ENCODE peak calls at places on chromosomes 3 and 15, in six cellular contexts. R, Z, L, S, N and P are unnamed samples.

GRCh38 chr3:127396473-127396872 is 108.6 kb upstream of the PRR20G start:
- DNase-seq in R (peak; percentile 72), Z (no peak), L (no peak), S (peak; percentile 36), N (peak; percentile 90), P (peak; percentile 66)

GRCh38 chr15:68617001-68617400 is 38.2 kb downstream of the CORO2B start:
- DNase-seq in R (no peak), Z (peak; percentile 59), L (peak; percentile 54), S (no peak), N (no peak), P (no peak)

GRCh38 chr3:123447749-123448502 is 964 bp downstream of the ADCY5 start:
- DNase-seq in R (peak; percentile 87), Z (no peak), L (no peak), S (peak; percentile 12), N (peak; percentile 72), P (peak; percentile 70)

GRCh38 chr3:196624008-196624790 is 15.3 kb upstream of the NRROS start:
- DNase-seq in R (no peak), Z (no peak), L (no peak), S (no peak), N (no peak), P (no peak)

GRCh38 chr15:28911295-28911979 is 25.7 kb downstream of the APBA2 start:
- DNase-seq in R (no peak), Z (no peak), L (no peak), S (no peak), N (no peak), P (no peak)

GRCh38 chr3:79368403-79368802 is 399.4 kb downstream of the ROBO1 start:
- DNase-seq in R (no peak), Z (peak; percentile 13), L (no peak), S (no peak), N (peak; percentile 55), P (no peak)

GRCh38 chr3:149134560-149134959 is 5.1 kb downstream of the HPS3 start:
- DNase-seq in R (no peak), Z (peak; percentile 41), L (peak; percentile 37), S (no peak), N (no peak), P (no peak)

GRCh38 chr3:161413127-161413854 is 42.0 kb upstream of the SPTSSB start:
- DNase-seq in R (no peak), Z (peak; percentile 34), L (no peak), S (no peak), N (peak; percentile 11), P (no peak)

GRCh38 chr3:84959470-84960380 is 936 bp downstream of the CADM2 start:
- DNase-seq in R (peak; percentile 83), Z (no peak), L (no peak), S (peak; percentile 44), N (peak; percentile 71), P (peak; percentile 64)

GRCh38 chr15:80375968-80376891 is 28.0 kb upstream of the ARNT2 start:
- DNase-seq in R (no peak), Z (no peak), L (no peak), S (no peak), N (no peak), P (no peak)
- H2BK15ac ChIP-seq in R (no peak overlapping the region), Z (no peak overlapping the region), L (no peak overlapping the region), S (no peak overlapping the region), N (no peak overlapping the region), P (no peak overlapping the region)

GRCh38 chr3:13620776-13621365 is 71.9 kb downstream of the FBLN2 start:
- DNase-seq in R (no peak), Z (no peak), L (no peak), S (no peak), N (no peak), P (no peak)
- H2BK15ac ChIP-seq in R (no peak overlapping the region), Z (no peak overlapping the region), L (no peak overlapping the region), S (no peak overlapping the region), N (no peak overlapping the region), P (no peak overlapping the region)

GRCh38 chr15:56813995-56814394 is 80.7 kb upstream of the ZNF280D start:
- DNase-seq in R (no peak), Z (peak; percentile 13), L (no peak), S (no peak), N (no peak), P (no peak)

GRCh38 chr15:56815247-56815646 is 81.9 kb upstream of the ZNF280D start:
- DNase-seq in R (no peak), Z (no peak), L (no peak), S (no peak), N (no peak), P (no peak)

GRCh38 chr15:56814429-56814828 is 81.1 kb upstream of the ZNF280D start:
- DNase-seq in R (no peak), Z (no peak), L (no peak), S (no peak), N (no peak), P (no peak)

GRCh38 chr15:56811586-56811985 is 78.3 kb upstream of the ZNF280D start:
- DNase-seq in R (no peak), Z (no peak), L (no peak), S (no peak), N (no peak), P (no peak)

DNA sequence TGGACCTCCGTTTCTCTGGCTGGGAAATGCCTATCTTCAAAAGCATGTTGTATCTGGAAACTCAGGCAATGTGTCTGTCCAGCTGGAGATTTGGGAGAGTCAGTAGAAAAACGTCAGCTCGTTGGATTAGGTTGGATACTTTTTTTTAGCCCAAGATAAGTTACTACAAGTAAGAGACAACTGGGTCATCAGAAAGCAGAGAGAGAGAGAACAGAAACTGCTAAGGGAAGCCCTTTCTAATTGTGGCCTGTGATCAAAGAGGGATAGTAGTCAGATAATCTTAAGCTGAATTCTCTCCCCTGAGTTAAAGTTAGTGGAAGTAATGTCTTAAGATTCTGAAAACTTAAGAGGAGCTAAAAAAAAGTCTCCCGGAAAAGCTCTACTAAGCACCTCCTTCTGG is 78.9 kb upstream of the ZNF280D start:
- DNase-seq in R (no peak), Z (no peak), L (no peak), S (no peak), N (no peak), P (no peak)
- H2BK15ac ChIP-seq in R (no peak overlapping the region), Z (no peak overlapping the region), L (no peak overlapping the region), S (no peak overlapping the region), N (no peak overlapping the region), P (no peak overlapping the region)

DNA sequence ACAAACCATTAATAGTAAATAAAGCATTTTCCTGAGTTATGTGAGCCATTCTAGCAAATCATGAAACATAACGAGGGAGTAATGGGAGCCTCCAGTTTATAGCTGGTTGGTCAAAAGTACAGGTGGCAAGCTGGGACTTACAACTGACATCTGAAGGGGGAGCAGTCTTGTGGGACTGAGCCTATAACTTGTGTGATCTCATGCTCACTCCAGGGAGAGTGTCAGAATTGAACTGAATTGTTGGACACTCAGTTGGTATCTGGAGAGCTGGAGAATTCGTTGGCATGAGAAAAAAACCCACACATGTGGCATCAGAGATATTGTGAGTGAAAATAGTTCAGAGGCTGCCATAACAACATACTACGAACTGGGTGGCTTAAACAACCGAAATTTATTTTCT is 22.8 kb upstream of the DENND6A start:
- DNase-seq in R (no peak), Z (no peak), L (no peak), S (no peak), N (no peak), P (no peak)
- H2BK15ac ChIP-seq in R (no peak overlapping the region), Z (no peak overlapping the region), L (no peak overlapping the region), S (no peak overlapping the region), N (no peak overlapping the region), P (no peak overlapping the region)

GRCh38 chr3:65322910-65323309 is 635.1 kb upstream of the ADAMTS9 start:
- DNase-seq in R (no peak), Z (no peak), L (no peak), S (no peak), N (no peak), P (no peak)
- H2BK15ac ChIP-seq in R (no peak overlapping the region), Z (no peak overlapping the region), L (no peak overlapping the region), S (no peak overlapping the region), N (no peak overlapping the region), P (no peak overlapping the region)

GRCh38 chr3:183984337-183984736 is 33.3 kb downstream of the ABCC5 start:
- DNase-seq in R (no peak), Z (no peak), L (no peak), S (no peak), N (no peak), P (no peak)
- H2BK15ac ChIP-seq in R (no peak overlapping the region), Z (no peak overlapping the region), L (no peak overlapping the region), S (no peak overlapping the region), N (no peak overlapping the region), P (no peak overlapping the region)

GRCh38 chr3:87088984-87089841 is 98.3 kb upstream of the VGLL3 start:
- DNase-seq in R (peak; percentile 48), Z (peak; percentile 71), L (no peak), S (no peak), N (no peak), P (peak; percentile 38)

GRCh38 chr3:87082806-87083440 is 92.0 kb upstream of the VGLL3 start:
- DNase-seq in R (peak; percentile 45), Z (peak; percentile 75), L (peak; percentile 69), S (peak; percentile 43), N (peak; percentile 78), P (peak; percentile 29)

GRCh38 chr3:87088366-87088983 is 97.5 kb upstream of the VGLL3 start:
- DNase-seq in R (no peak), Z (no peak), L (no peak), S (no peak), N (no peak), P (no peak)

GRCh38 chr3:87084868-87085267 is 93.9 kb upstream of the VGLL3 start:
- DNase-seq in R (no peak), Z (peak; percentile 5), L (no peak), S (no peak), N (no peak), P (no peak)
- H2BK15ac ChIP-seq in R (no peak overlapping the region), Z (no peak overlapping the region), L (no peak overlapping the region), S (no peak overlapping the region), N (no peak overlapping the region), P (no peak overlapping the region)